ENCODE peak calls at places on chromosomes 12 and 14, in eight cellular contexts. R is globus pallidus; C is heart left ventricle; V is endodermal cell; T is SK-N-SH; Z is NCI-H1092; E is stimulated activated CD8-positive, alpha-beta memory T cell treated with anti-CD3 and anti-CD28 coated beads, Interleukin-12 subunit alpha, Interleukin-12 subunit beta, amount 100 ng/mL, for 4 hours; O is T follicular helper cell. F is an unnamed sample.
A peak's percentile ranks its signal among the peaks of the same experiment; 100 is the strongest.

GRCh38 chr12:92971869-92972524 is 42.9 kb upstream of the EEA1 start:
- DNase-seq in R (no peak), C (no peak), V (no peak), T (no peak), Z (no peak), E (no peak), O (no peak), F (no peak)

GRCh38 chr14:80275208-80275850 is 64.0 kb upstream of the DIO2 start:
- DNase-seq in R (no peak), C (no peak), V (no peak), T (no peak), Z (no peak), E (no peak), O (no peak), F (no peak)

GRCh38 chr12:77601069-77601468 is 229.6 kb upstream of the NAV3 start:
- DNase-seq in R (no peak), C (no peak), V (no peak), T (no peak), Z (no peak), E (no peak), O (no peak), F (no peak)

GRCh38 chr12:108803428-108804105 is 53.8 kb downstream of the SSH1 start:
- DNase-seq in R (peak; percentile 85), C (peak; percentile 82), V (peak; percentile 93), T (peak; percentile 86), Z (peak; percentile 45), E (peak; percentile 29), O (peak; percentile 53), F (peak; percentile 11)

GRCh38 chr14:71338153-71338552 is 430.9 kb downstream of the PCNX1 start:
- DNase-seq in R (no peak), C (no peak), V (no peak), T (no peak), Z (no peak), E (no peak), O (no peak), F (no peak)

GRCh38 chr12:111038941-111039340 is 118.6 kb upstream of the MYL2 start:
- DNase-seq in R (no peak), C (no peak), V (no peak), T (no peak), Z (no peak), E (no peak), O (no peak), F (no peak)

GRCh38 chr14:77185093-77185465 is 3.5 kb downstream of the TMEM63C start:
- DNase-seq in R (no peak), C (no peak), V (no peak), T (no peak), Z (no peak), E (no peak), O (no peak), F (no peak)

GRCh38 chr14:92942136-92942535 is 19.2 kb downstream of the CHGA start:
- DNase-seq in R (no peak), C (no peak), V (no peak), T (no peak), Z (no peak), E (no peak), O (no peak), F (no peak)

GRCh38 chr12:115710104-115710564 is 567.4 kb downstream of the MED13L start:
- DNase-seq in R (no peak), C (peak; percentile 36), V (peak; percentile 61), T (no peak), Z (peak; percentile 28), E (no peak), O (no peak), F (no peak)

GRCh38 chr12:50257226-50258166 is 25.8 kb downstream of the LIMA1 start:
- DNase-seq in R (peak; percentile 11), C (no peak), V (no peak), T (no peak), Z (no peak), E (no peak), O (no peak), F (no peak)

GRCh38 chr14:59846595-59846994 is 24.0 kb downstream of the RTN1 start:
- DNase-seq in R (no peak), C (no peak), V (no peak), T (no peak), Z (no peak), E (no peak), O (no peak), F (no peak)

GRCh38 chr12:42588981-42589464 is 523 bp downstream of the PRICKLE1 start:
- DNase-seq in R (no peak), C (peak; percentile 60), V (peak; percentile 91), T (peak; percentile 74), Z (no peak), E (no peak), O (no peak), F (no peak)

GRCh38 chr12:69987453-69988102 is 162.6 kb downstream of the MYRFL start:
- DNase-seq in R (no peak), C (no peak), V (no peak), T (no peak), Z (no peak), E (no peak), O (no peak), F (no peak)

GRCh38 chr12:127964717-127965116 is 302.3 kb upstream of the TMEM132C start:
- DNase-seq in R (no peak), C (no peak), V (peak; percentile 61), T (no peak), Z (no peak), E (no peak), O (no peak), F (no peak)

GRCh38 chr14:70045296-70045695 is 143.5 kb downstream of the SLC8A3 start:
- DNase-seq in R (no peak), C (no peak), V (no peak), T (no peak), Z (no peak), E (no peak), O (no peak), F (no peak)

GRCh38 chr14:98293527-98293926 is 978.5 kb downstream of the BCL11B start:
- DNase-seq in R (peak; percentile 1), C (no peak), V (no peak), T (no peak), Z (no peak), E (no peak), O (no peak), F (no peak)

GRCh38 chr12:64656429-64656828 is 46.1 kb downstream of the RASSF3 start:
- DNase-seq in R (no peak), C (no peak), V (no peak), T (no peak), Z (no peak), E (no peak), O (no peak), F (no peak)

F was measured in SHP77 treated with DMSO at 0.1 percent for 48 hours.